ENCODE peak calls at places on chromosomes 1 and 21, in eight cellular contexts. M, F, E, X, L, H, V and G are unnamed samples.
A peak's percentile ranks its signal among the peaks of the same experiment; 100 is the strongest.

GRCh38 chr1:236451796-236452373 is 57.8 kb downstream of the EDARADD start:
- DNase-seq in M (no peak), F (peak; percentile 20), E (peak; percentile 27), X (no peak), L (no peak), H (no peak), V (peak; percentile 5), G (no peak)

GRCh38 chr1:38028671-38029070 is 16.1 kb downstream of the UTP11 start:
- DNase-seq in M (no peak), F (no peak), E (no peak), X (no peak), L (no peak), H (no peak), V (no peak), G (no peak)

GRCh38 chr1:109787845-109788605 is 24.3 kb upstream of the EPS8L3 start:
- DNase-seq in M (no peak), F (no peak), E (no peak), X (no peak), L (no peak), H (no peak), V (peak; percentile 15), G (no peak)

GRCh38 chr21:45972716-45973474 is 8.7 kb upstream of the COL6A1 start:
- DNase-seq in M (peak; percentile 42), F (no peak), E (no peak), X (no peak), L (peak; percentile 24), H (peak; percentile 19), V (no peak), G (peak; percentile 87)

GRCh38 chr1:43256675-43257570 is 12.9 kb upstream of the TMEM125 start:
- DNase-seq in M (no peak), F (no peak), E (peak; percentile 72), X (no peak), L (no peak), H (no peak), V (no peak), G (no peak)

GRCh38 chr1:210711825-210712224 is 383.1 kb downstream of the HHAT start:
- DNase-seq in M (no peak), F (no peak), E (peak; percentile 7), X (no peak), L (no peak), H (no peak), V (no peak), G (no peak)

GRCh38 chr1:197303463-197303862 is 35.4 kb downstream of the CRB1 start:
- DNase-seq in M (no peak), F (no peak), E (no peak), X (no peak), L (peak; percentile 51), H (no peak), V (no peak), G (no peak)

GRCh38 chr1:185960377-185961151 is 226.4 kb downstream of the HMCN1 start:
- DNase-seq in M (peak; percentile 83), F (no peak), E (no peak), X (no peak), L (no peak), H (no peak), V (no peak), G (no peak)

GRCh38 chr1:75425001-75425400 is 185.9 kb downstream of the SLC44A5 start:
- DNase-seq in M (no peak), F (no peak), E (no peak), X (no peak), L (no peak), H (no peak), V (no peak), G (no peak)

GRCh38 chr1:2598329-2598931 is 11.9 kb downstream of the PRXL2B start:
- DNase-seq in M (no peak), F (no peak), E (no peak), X (no peak), L (no peak), H (no peak), V (no peak), G (no peak)

GRCh38 chr21:34080693-34081092 is 7.3 kb downstream of the MRPS6 start:
- DNase-seq in M (no peak), F (no peak), E (no peak), X (no peak), L (peak; percentile 46), H (no peak), V (no peak), G (no peak)

GRCh38 chr21:34517491-34518245 is 5.7 kb upstream of the KCNE1 start:
- DNase-seq in M (no peak), F (no peak), E (no peak), X (no peak), L (peak; percentile 58), H (no peak), V (no peak), G (no peak)

GRCh38 chr1:198352975-198353695 is 187.3 kb downstream of the ATP6V1G3 start:
- DNase-seq in M (no peak), F (no peak), E (no peak), X (no peak), L (no peak), H (no peak), V (no peak), G (no peak)

GRCh38 chr1:56644941-56645662 is at the start of gene PRKAA2:
- DNase-seq in M (peak; percentile 69), F (no peak), E (peak; percentile 68), X (peak; percentile 29), L (peak; percentile 46), H (no peak), V (no peak), G (peak; percentile 89)

GRCh38 chr1:226471467-226471866 is 63.6 kb upstream of the PARP1 start:
- DNase-seq in M (no peak), F (no peak), E (no peak), X (no peak), L (no peak), H (no peak), V (no peak), G (no peak)

GRCh38 chr1:243595527-243596206 is 254.4 kb downstream of the AKT3 start:
- DNase-seq in M (no peak), F (no peak), E (no peak), X (no peak), L (no peak), H (no peak), V (no peak), G (no peak)

GRCh38 chr21:17622018-17622417 is 9.3 kb upstream of the BTG3 start:
- DNase-seq in M (no peak), F (no peak), E (no peak), X (no peak), L (no peak), H (no peak), V (no peak), G (no peak)

GRCh38 chr1:182206628-182207239 is 145.2 kb upstream of the ZNF648 start:
- DNase-seq in M (no peak), F (no peak), E (no peak), X (no peak), L (no peak), H (no peak), V (no peak), G (no peak)